ENCODE peak calls at places on chromosomes 11 and 22, in eight cellular contexts. One of them, this sample, is unnamed.

GRCh38 chr11:1836011-1836945 is 1.5 kb downstream of the SYT8 start:
- DNase-seq in HTR-8/SVneo: no peak
- DNase-seq in stimulated activated CD8-positive, alpha-beta memory T cell treated with anti-CD3 and anti-CD28 coated beads, Interleukin-7, amount 100 ng/mL, for 1 hour: no peak
- DNase-seq in activated CD8-positive, alpha-beta memory T cell treated with anti-CD3 and anti-CD28 coated beads, Interleukin-2, amount 50 U/mL, for 4 hours: no peak
- DNase-seq in iris pigment epithelial cell: no peak
- DNase-seq in NCI-H2171 treated with DMSO at 0.1 percent for 48 hours: no peak
- DNase-seq in ureter: no peak
- DNase-seq in small intestine: no peak
- DNase-seq in this sample: no peak

GRCh38 chr22:34696557-34696956 is 369.4 kb upstream of the ISX start:
- DNase-seq in ureter: no peak
- DNase-seq in activated CD8-positive, alpha-beta memory T cell treated with anti-CD3 and anti-CD28 coated beads, Interleukin-2, amount 50 U/mL, for 4 hours: no peak
- DNase-seq in NCI-H2171 treated with DMSO at 0.1 percent for 48 hours: no peak
- DNase-seq in iris pigment epithelial cell: no peak
- DNase-seq in stimulated activated CD8-positive, alpha-beta memory T cell treated with anti-CD3 and anti-CD28 coated beads, Interleukin-7, amount 100 ng/mL, for 1 hour: no peak
- DNase-seq in HTR-8/SVneo: no peak
- DNase-seq in small intestine: no peak
- DNase-seq in this sample: no peak

GRCh38 chr11:1773711-1774550 is 10.2 kb upstream of the CTSD start:
- DNase-seq in NCI-H2171 treated with DMSO at 0.1 percent for 48 hours: no peak
- DNase-seq in activated CD8-positive, alpha-beta memory T cell treated with anti-CD3 and anti-CD28 coated beads, Interleukin-2, amount 50 U/mL, for 4 hours: no peak
- DNase-seq in HTR-8/SVneo: no peak
- DNase-seq in ureter: no peak
- DNase-seq in stimulated activated CD8-positive, alpha-beta memory T cell treated with anti-CD3 and anti-CD28 coated beads, Interleukin-7, amount 100 ng/mL, for 1 hour: no peak
- DNase-seq in small intestine: no peak
- DNase-seq in iris pigment epithelial cell: no peak
- DNase-seq in this sample: no peak

GRCh38 chr11:126523441-126523840 is 168.0 kb downstream of the ST3GAL4 start:
- DNase-seq in stimulated activated CD8-positive, alpha-beta memory T cell treated with anti-CD3 and anti-CD28 coated beads, Interleukin-7, amount 100 ng/mL, for 1 hour: no peak
- DNase-seq in iris pigment epithelial cell: no peak
- DNase-seq in NCI-H2171 treated with DMSO at 0.1 percent for 48 hours: no peak
- DNase-seq in ureter: no peak
- DNase-seq in activated CD8-positive, alpha-beta memory T cell treated with anti-CD3 and anti-CD28 coated beads, Interleukin-2, amount 50 U/mL, for 4 hours: no peak
- DNase-seq in small intestine: no peak
- DNase-seq in HTR-8/SVneo: no peak
- DNase-seq in this sample: no peak

GRCh38 chr22:29811377-29811776 is 26.7 kb downstream of the ASCC2 start:
- DNase-seq in HTR-8/SVneo: no peak
- DNase-seq in stimulated activated CD8-positive, alpha-beta memory T cell treated with anti-CD3 and anti-CD28 coated beads, Interleukin-7, amount 100 ng/mL, for 1 hour: no peak
- DNase-seq in iris pigment epithelial cell: no peak
- DNase-seq in small intestine: peak
- DNase-seq in NCI-H2171 treated with DMSO at 0.1 percent for 48 hours: no peak
- DNase-seq in ureter: no peak
- DNase-seq in activated CD8-positive, alpha-beta memory T cell treated with anti-CD3 and anti-CD28 coated beads, Interleukin-2, amount 50 U/mL, for 4 hours: no peak
- DNase-seq in this sample: no peak

GRCh38 chr11:83681944-83682644 is 395.9 kb upstream of the CCDC90B start:
- DNase-seq in activated CD8-positive, alpha-beta memory T cell treated with anti-CD3 and anti-CD28 coated beads, Interleukin-2, amount 50 U/mL, for 4 hours: no peak
- DNase-seq in ureter: no peak
- DNase-seq in stimulated activated CD8-positive, alpha-beta memory T cell treated with anti-CD3 and anti-CD28 coated beads, Interleukin-7, amount 100 ng/mL, for 1 hour: no peak
- DNase-seq in NCI-H2171 treated with DMSO at 0.1 percent for 48 hours: no peak
- DNase-seq in iris pigment epithelial cell: no peak
- DNase-seq in HTR-8/SVneo: no peak
- DNase-seq in small intestine: no peak
- DNase-seq in this sample: no peak

GRCh38 chr11:115653926-115654325 is 149.7 kb upstream of the CADM1 start:
- DNase-seq in ureter: peak
- DNase-seq in small intestine: peak
- DNase-seq in activated CD8-positive, alpha-beta memory T cell treated with anti-CD3 and anti-CD28 coated beads, Interleukin-2, amount 50 U/mL, for 4 hours: no peak
- DNase-seq in stimulated activated CD8-positive, alpha-beta memory T cell treated with anti-CD3 and anti-CD28 coated beads, Interleukin-7, amount 100 ng/mL, for 1 hour: no peak
- DNase-seq in NCI-H2171 treated with DMSO at 0.1 percent for 48 hours: no peak
- DNase-seq in iris pigment epithelial cell: no peak
- DNase-seq in HTR-8/SVneo: no peak
- DNase-seq in this sample: no peak

GRCh38 chr11:65854161-65854592 is 3.8 kb downstream of the CFL1 start:
- DNase-seq in stimulated activated CD8-positive, alpha-beta memory T cell treated with anti-CD3 and anti-CD28 coated beads, Interleukin-7, amount 100 ng/mL, for 1 hour: no peak
- DNase-seq in iris pigment epithelial cell: no peak
- DNase-seq in activated CD8-positive, alpha-beta memory T cell treated with anti-CD3 and anti-CD28 coated beads, Interleukin-2, amount 50 U/mL, for 4 hours: no peak
- DNase-seq in small intestine: peak
- DNase-seq in NCI-H2171 treated with DMSO at 0.1 percent for 48 hours: no peak
- DNase-seq in HTR-8/SVneo: no peak
- DNase-seq in ureter: no peak
- DNase-seq in this sample: no peak

GRCh38 chr11:2271327-2272240 is 1.2 kb upstream of the ASCL2 start:
- DNase-seq in HTR-8/SVneo: no peak
- DNase-seq in iris pigment epithelial cell: no peak
- DNase-seq in small intestine: no peak
- DNase-seq in stimulated activated CD8-positive, alpha-beta memory T cell treated with anti-CD3 and anti-CD28 coated beads, Interleukin-7, amount 100 ng/mL, for 1 hour: no peak
- DNase-seq in NCI-H2171 treated with DMSO at 0.1 percent for 48 hours: no peak
- DNase-seq in ureter: peak
- DNase-seq in activated CD8-positive, alpha-beta memory T cell treated with anti-CD3 and anti-CD28 coated beads, Interleukin-2, amount 50 U/mL, for 4 hours: no peak
- DNase-seq in this sample: no peak

GRCh38 chr11:34636127-34636526 is 15.2 kb downstream of the EHF start:
- DNase-seq in activated CD8-positive, alpha-beta memory T cell treated with anti-CD3 and anti-CD28 coated beads, Interleukin-2, amount 50 U/mL, for 4 hours: no peak
- DNase-seq in ureter: no peak
- DNase-seq in small intestine: no peak
- DNase-seq in iris pigment epithelial cell: no peak
- DNase-seq in HTR-8/SVneo: no peak
- DNase-seq in NCI-H2171 treated with DMSO at 0.1 percent for 48 hours: no peak
- DNase-seq in stimulated activated CD8-positive, alpha-beta memory T cell treated with anti-CD3 and anti-CD28 coated beads, Interleukin-7, amount 100 ng/mL, for 1 hour: no peak
- DNase-seq in this sample: no peak

GRCh38 chr11:1785749-1786261 is 22.1 kb upstream of the CTSD start:
- DNase-seq in ureter: no peak
- DNase-seq in iris pigment epithelial cell: no peak
- DNase-seq in HTR-8/SVneo: no peak
- DNase-seq in small intestine: no peak
- DNase-seq in activated CD8-positive, alpha-beta memory T cell treated with anti-CD3 and anti-CD28 coated beads, Interleukin-2, amount 50 U/mL, for 4 hours: no peak
- DNase-seq in stimulated activated CD8-positive, alpha-beta memory T cell treated with anti-CD3 and anti-CD28 coated beads, Interleukin-7, amount 100 ng/mL, for 1 hour: no peak
- DNase-seq in NCI-H2171 treated with DMSO at 0.1 percent for 48 hours: no peak
- DNase-seq in this sample: no peak

GRCh38 chr22:31044262-31044861 is 36.8 kb upstream of the SMTN start:
- DNase-seq in ureter: peak
- DNase-seq in stimulated activated CD8-positive, alpha-beta memory T cell treated with anti-CD3 and anti-CD28 coated beads, Interleukin-7, amount 100 ng/mL, for 1 hour: no peak
- DNase-seq in HTR-8/SVneo: no peak
- DNase-seq in small intestine: no peak
- DNase-seq in NCI-H2171 treated with DMSO at 0.1 percent for 48 hours: peak
- DNase-seq in iris pigment epithelial cell: peak
- DNase-seq in activated CD8-positive, alpha-beta memory T cell treated with anti-CD3 and anti-CD28 coated beads, Interleukin-2, amount 50 U/mL, for 4 hours: no peak
- DNase-seq in this sample: no peak

GRCh38 chr22:44365196-44365802 is 52.5 kb upstream of the SHISAL1 start:
- DNase-seq in ureter: no peak
- DNase-seq in small intestine: no peak
- DNase-seq in HTR-8/SVneo: no peak
- DNase-seq in NCI-H2171 treated with DMSO at 0.1 percent for 48 hours: no peak
- DNase-seq in stimulated activated CD8-positive, alpha-beta memory T cell treated with anti-CD3 and anti-CD28 coated beads, Interleukin-7, amount 100 ng/mL, for 1 hour: no peak
- DNase-seq in activated CD8-positive, alpha-beta memory T cell treated with anti-CD3 and anti-CD28 coated beads, Interleukin-2, amount 50 U/mL, for 4 hours: no peak
- DNase-seq in iris pigment epithelial cell: no peak
- DNase-seq in this sample: no peak

GRCh38 chr22:44403930-44404329 is 91.2 kb upstream of the SHISAL1 start:
- DNase-seq in NCI-H2171 treated with DMSO at 0.1 percent for 48 hours: no peak
- DNase-seq in iris pigment epithelial cell: no peak
- DNase-seq in ureter: no peak
- DNase-seq in small intestine: no peak
- DNase-seq in stimulated activated CD8-positive, alpha-beta memory T cell treated with anti-CD3 and anti-CD28 coated beads, Interleukin-7, amount 100 ng/mL, for 1 hour: no peak
- DNase-seq in activated CD8-positive, alpha-beta memory T cell treated with anti-CD3 and anti-CD28 coated beads, Interleukin-2, amount 50 U/mL, for 4 hours: peak
- DNase-seq in HTR-8/SVneo: no peak
- DNase-seq in this sample: no peak

GRCh38 chr11:112100457-112100856 is 13.8 kb downstream of the SDHD start:
- DNase-seq in iris pigment epithelial cell: peak
- DNase-seq in ureter: no peak
- DNase-seq in HTR-8/SVneo: no peak
- DNase-seq in small intestine: no peak
- DNase-seq in activated CD8-positive, alpha-beta memory T cell treated with anti-CD3 and anti-CD28 coated beads, Interleukin-2, amount 50 U/mL, for 4 hours: no peak
- DNase-seq in stimulated activated CD8-positive, alpha-beta memory T cell treated with anti-CD3 and anti-CD28 coated beads, Interleukin-7, amount 100 ng/mL, for 1 hour: no peak
- DNase-seq in NCI-H2171 treated with DMSO at 0.1 percent for 48 hours: no peak
- DNase-seq in this sample: no peak

GRCh38 chr11:118052581-118053206 is 24.2 kb upstream of the TMPRSS4 start:
- DNase-seq in stimulated activated CD8-positive, alpha-beta memory T cell treated with anti-CD3 and anti-CD28 coated beads, Interleukin-7, amount 100 ng/mL, for 1 hour: no peak
- DNase-seq in small intestine: no peak
- DNase-seq in HTR-8/SVneo: no peak
- DNase-seq in iris pigment epithelial cell: no peak
- DNase-seq in NCI-H2171 treated with DMSO at 0.1 percent for 48 hours: no peak
- DNase-seq in ureter: peak
- DNase-seq in activated CD8-positive, alpha-beta memory T cell treated with anti-CD3 and anti-CD28 coated beads, Interleukin-2, amount 50 U/mL, for 4 hours: no peak
- DNase-seq in this sample: no peak

GRCh38 chr11:128517457-128518230 is 69.7 kb downstream of the ETS1 start:
- DNase-seq in activated CD8-positive, alpha-beta memory T cell treated with anti-CD3 and anti-CD28 coated beads, Interleukin-2, amount 50 U/mL, for 4 hours: no peak
- DNase-seq in small intestine: no peak
- DNase-seq in HTR-8/SVneo: no peak
- DNase-seq in iris pigment epithelial cell: peak
- DNase-seq in NCI-H2171 treated with DMSO at 0.1 percent for 48 hours: no peak
- DNase-seq in stimulated activated CD8-positive, alpha-beta memory T cell treated with anti-CD3 and anti-CD28 coated beads, Interleukin-7, amount 100 ng/mL, for 1 hour: no peak
- DNase-seq in ureter: no peak
- DNase-seq in this sample: no peak

GRCh38 chr11:18567081-18567480 is 21.5 kb downstream of the UEVLD start:
- DNase-seq in NCI-H2171 treated with DMSO at 0.1 percent for 48 hours: no peak
- DNase-seq in small intestine: no peak
- DNase-seq in ureter: no peak
- DNase-seq in HTR-8/SVneo: no peak
- DNase-seq in iris pigment epithelial cell: no peak
- DNase-seq in activated CD8-positive, alpha-beta memory T cell treated with anti-CD3 and anti-CD28 coated beads, Interleukin-2, amount 50 U/mL, for 4 hours: no peak
- DNase-seq in stimulated activated CD8-positive, alpha-beta memory T cell treated with anti-CD3 and anti-CD28 coated beads, Interleukin-7, amount 100 ng/mL, for 1 hour: no peak
- DNase-seq in this sample: no peak

GRCh38 chr11:133945087-133945974 is 11.4 kb downstream of the IGSF9B start:
- DNase-seq in small intestine: no peak
- DNase-seq in activated CD8-positive, alpha-beta memory T cell treated with anti-CD3 and anti-CD28 coated beads, Interleukin-2, amount 50 U/mL, for 4 hours: peak
- DNase-seq in ureter: no peak
- DNase-seq in NCI-H2171 treated with DMSO at 0.1 percent for 48 hours: no peak
- DNase-seq in HTR-8/SVneo: no peak
- DNase-seq in stimulated activated CD8-positive, alpha-beta memory T cell treated with anti-CD3 and anti-CD28 coated beads, Interleukin-7, amount 100 ng/mL, for 1 hour: peak
- DNase-seq in iris pigment epithelial cell: no peak
- DNase-seq in this sample: no peak

GRCh38 chr11:75642402-75643113 is 26.3 kb downstream of the MAP6 start:
- DNase-seq in small intestine: no peak
- DNase-seq in iris pigment epithelial cell: no peak
- DNase-seq in stimulated activated CD8-positive, alpha-beta memory T cell treated with anti-CD3 and anti-CD28 coated beads, Interleukin-7, amount 100 ng/mL, for 1 hour: no peak
- DNase-seq in ureter: no peak
- DNase-seq in HTR-8/SVneo: no peak
- DNase-seq in activated CD8-positive, alpha-beta memory T cell treated with anti-CD3 and anti-CD28 coated beads, Interleukin-2, amount 50 U/mL, for 4 hours: no peak
- DNase-seq in NCI-H2171 treated with DMSO at 0.1 percent for 48 hours: no peak
- DNase-seq in this sample: no peak

GRCh38 chr11:84675631-84676030 is 951.5 kb downstream of the DLG2 start:
- DNase-seq in iris pigment epithelial cell: no peak
- DNase-seq in stimulated activated CD8-positive, alpha-beta memory T cell treated with anti-CD3 and anti-CD28 coated beads, Interleukin-7, amount 100 ng/mL, for 1 hour: no peak
- DNase-seq in activated CD8-positive, alpha-beta memory T cell treated with anti-CD3 and anti-CD28 coated beads, Interleukin-2, amount 50 U/mL, for 4 hours: no peak
- DNase-seq in ureter: no peak
- DNase-seq in small intestine: no peak
- DNase-seq in HTR-8/SVneo: no peak
- DNase-seq in NCI-H2171 treated with DMSO at 0.1 percent for 48 hours: no peak
- DNase-seq in this sample: no peak

GRCh38 chr11:117725048-117725734 is 71.8 kb downstream of the DSCAML1 start:
- DNase-seq in HTR-8/SVneo: no peak
- DNase-seq in ureter: no peak
- DNase-seq in NCI-H2171 treated with DMSO at 0.1 percent for 48 hours: no peak
- DNase-seq in small intestine: no peak
- DNase-seq in activated CD8-positive, alpha-beta memory T cell treated with anti-CD3 and anti-CD28 coated beads, Interleukin-2, amount 50 U/mL, for 4 hours: no peak
- DNase-seq in stimulated activated CD8-positive, alpha-beta memory T cell treated with anti-CD3 and anti-CD28 coated beads, Interleukin-7, amount 100 ng/mL, for 1 hour: no peak
- DNase-seq in iris pigment epithelial cell: no peak
- DNase-seq in this sample: no peak

GRCh38 chr22:36435516-36436415 is 45.7 kb downstream of the TXN2 start:
- DNase-seq in iris pigment epithelial cell: no peak
- DNase-seq in small intestine: peak
- DNase-seq in HTR-8/SVneo: no peak
- DNase-seq in ureter: no peak
- DNase-seq in stimulated activated CD8-positive, alpha-beta memory T cell treated with anti-CD3 and anti-CD28 coated beads, Interleukin-7, amount 100 ng/mL, for 1 hour: peak
- DNase-seq in activated CD8-positive, alpha-beta memory T cell treated with anti-CD3 and anti-CD28 coated beads, Interleukin-2, amount 50 U/mL, for 4 hours: peak
- DNase-seq in NCI-H2171 treated with DMSO at 0.1 percent for 48 hours: peak
- DNase-seq in this sample: no peak

GRCh38 chr11:64643258-64643881 is 52.4 kb downstream of the SLC22A12 start:
- DNase-seq in NCI-H2171 treated with DMSO at 0.1 percent for 48 hours: peak
- DNase-seq in ureter: no peak
- DNase-seq in iris pigment epithelial cell: no peak
- DNase-seq in small intestine: no peak
- DNase-seq in stimulated activated CD8-positive, alpha-beta memory T cell treated with anti-CD3 and anti-CD28 coated beads, Interleukin-7, amount 100 ng/mL, for 1 hour: no peak
- DNase-seq in HTR-8/SVneo: no peak
- DNase-seq in activated CD8-positive, alpha-beta memory T cell treated with anti-CD3 and anti-CD28 coated beads, Interleukin-2, amount 50 U/mL, for 4 hours: no peak
- DNase-seq in this sample: peak

GRCh38 chr11:109123811-109124787 is 297.9 kb upstream of the C11orf87 start:
- DNase-seq in small intestine: no peak
- DNase-seq in NCI-H2171 treated with DMSO at 0.1 percent for 48 hours: peak
- DNase-seq in activated CD8-positive, alpha-beta memory T cell treated with anti-CD3 and anti-CD28 coated beads, Interleukin-2, amount 50 U/mL, for 4 hours: no peak
- DNase-seq in iris pigment epithelial cell: peak
- DNase-seq in stimulated activated CD8-positive, alpha-beta memory T cell treated with anti-CD3 and anti-CD28 coated beads, Interleukin-7, amount 100 ng/mL, for 1 hour: no peak
- DNase-seq in ureter: no peak
- DNase-seq in HTR-8/SVneo: no peak
- DNase-seq in this sample: no peak

GRCh38 chr11:62245271-62245753 is 3.3 kb downstream of the SCGB1D2 start:
- DNase-seq in HTR-8/SVneo: no peak
- DNase-seq in activated CD8-positive, alpha-beta memory T cell treated with anti-CD3 and anti-CD28 coated beads, Interleukin-2, amount 50 U/mL, for 4 hours: no peak
- DNase-seq in stimulated activated CD8-positive, alpha-beta memory T cell treated with anti-CD3 and anti-CD28 coated beads, Interleukin-7, amount 100 ng/mL, for 1 hour: no peak
- DNase-seq in small intestine: peak
- DNase-seq in iris pigment epithelial cell: peak
- DNase-seq in NCI-H2171 treated with DMSO at 0.1 percent for 48 hours: no peak
- DNase-seq in ureter: no peak
- DNase-seq in this sample: peak

GRCh38 chr11:23991140-23991539 is 505.7 kb upstream of the LUZP2 start:
- DNase-seq in iris pigment epithelial cell: peak
- DNase-seq in ureter: no peak
- DNase-seq in HTR-8/SVneo: no peak
- DNase-seq in NCI-H2171 treated with DMSO at 0.1 percent for 48 hours: no peak
- DNase-seq in small intestine: no peak
- DNase-seq in activated CD8-positive, alpha-beta memory T cell treated with anti-CD3 and anti-CD28 coated beads, Interleukin-2, amount 50 U/mL, for 4 hours: no peak
- DNase-seq in stimulated activated CD8-positive, alpha-beta memory T cell treated with anti-CD3 and anti-CD28 coated beads, Interleukin-7, amount 100 ng/mL, for 1 hour: no peak
- DNase-seq in this sample: no peak

GRCh38 chr22:49517211-49517610 is 310.5 kb downstream of the BRD1 start:
- DNase-seq in ureter: no peak
- DNase-seq in stimulated activated CD8-positive, alpha-beta memory T cell treated with anti-CD3 and anti-CD28 coated beads, Interleukin-7, amount 100 ng/mL, for 1 hour: no peak
- DNase-seq in iris pigment epithelial cell: no peak
- DNase-seq in small intestine: no peak
- DNase-seq in HTR-8/SVneo: no peak
- DNase-seq in NCI-H2171 treated with DMSO at 0.1 percent for 48 hours: no peak
- DNase-seq in activated CD8-positive, alpha-beta memory T cell treated with anti-CD3 and anti-CD28 coated beads, Interleukin-2, amount 50 U/mL, for 4 hours: no peak
- DNase-seq in this sample: no peak

GRCh38 chr22:22927888-22928665 is 40.5 kb downstream of the IGLL5 start:
- DNase-seq in HTR-8/SVneo: no peak
- DNase-seq in stimulated activated CD8-positive, alpha-beta memory T cell treated with anti-CD3 and anti-CD28 coated beads, Interleukin-7, amount 100 ng/mL, for 1 hour: no peak
- DNase-seq in activated CD8-positive, alpha-beta memory T cell treated with anti-CD3 and anti-CD28 coated beads, Interleukin-2, amount 50 U/mL, for 4 hours: no peak
- DNase-seq in ureter: no peak
- DNase-seq in NCI-H2171 treated with DMSO at 0.1 percent for 48 hours: no peak
- DNase-seq in iris pigment epithelial cell: no peak
- DNase-seq in small intestine: no peak
- DNase-seq in this sample: no peak

GRCh38 chr11:18802381-18803257 is 11.0 kb upstream of the PTPN5 start:
- DNase-seq in stimulated activated CD8-positive, alpha-beta memory T cell treated with anti-CD3 and anti-CD28 coated beads, Interleukin-7, amount 100 ng/mL, for 1 hour: no peak
- DNase-seq in iris pigment epithelial cell: peak
- DNase-seq in NCI-H2171 treated with DMSO at 0.1 percent for 48 hours: peak
- DNase-seq in ureter: no peak
- DNase-seq in activated CD8-positive, alpha-beta memory T cell treated with anti-CD3 and anti-CD28 coated beads, Interleukin-2, amount 50 U/mL, for 4 hours: peak
- DNase-seq in HTR-8/SVneo: peak
- DNase-seq in small intestine: peak
- DNase-seq in this sample: no peak

GRCh38 chr22:30195245-30196140 is 51.1 kb downstream of the LIF start:
- DNase-seq in activated CD8-positive, alpha-beta memory T cell treated with anti-CD3 and anti-CD28 coated beads, Interleukin-2, amount 50 U/mL, for 4 hours: no peak
- DNase-seq in stimulated activated CD8-positive, alpha-beta memory T cell treated with anti-CD3 and anti-CD28 coated beads, Interleukin-7, amount 100 ng/mL, for 1 hour: no peak
- DNase-seq in iris pigment epithelial cell: peak
- DNase-seq in small intestine: no peak
- DNase-seq in HTR-8/SVneo: no peak
- DNase-seq in ureter: no peak
- DNase-seq in NCI-H2171 treated with DMSO at 0.1 percent for 48 hours: no peak
- DNase-seq in this sample: no peak

GRCh38 chr22:19321757-19322156 is 30.2 kb upstream of the CLTCL1 start:
- DNase-seq in NCI-H2171 treated with DMSO at 0.1 percent for 48 hours: no peak
- DNase-seq in activated CD8-positive, alpha-beta memory T cell treated with anti-CD3 and anti-CD28 coated beads, Interleukin-2, amount 50 U/mL, for 4 hours: no peak
- DNase-seq in small intestine: no peak
- DNase-seq in stimulated activated CD8-positive, alpha-beta memory T cell treated with anti-CD3 and anti-CD28 coated beads, Interleukin-7, amount 100 ng/mL, for 1 hour: no peak
- DNase-seq in ureter: no peak
- DNase-seq in HTR-8/SVneo: no peak
- DNase-seq in iris pigment epithelial cell: no peak
- DNase-seq in this sample: no peak

GRCh38 chr22:45612451-45612901 is 59.2 kb upstream of the ATXN10 start:
- DNase-seq in ureter: peak
- DNase-seq in iris pigment epithelial cell: peak
- DNase-seq in activated CD8-positive, alpha-beta memory T cell treated with anti-CD3 and anti-CD28 coated beads, Interleukin-2, amount 50 U/mL, for 4 hours: peak
- DNase-seq in HTR-8/SVneo: peak
- DNase-seq in NCI-H2171 treated with DMSO at 0.1 percent for 48 hours: peak
- DNase-seq in small intestine: no peak
- DNase-seq in stimulated activated CD8-positive, alpha-beta memory T cell treated with anti-CD3 and anti-CD28 coated beads, Interleukin-7, amount 100 ng/mL, for 1 hour: no peak
- DNase-seq in this sample: no peak

GRCh38 chr22:24060375-24060788 is 49.3 kb downstream of the CABIN1 start:
- DNase-seq in iris pigment epithelial cell: peak
- DNase-seq in activated CD8-positive, alpha-beta memory T cell treated with anti-CD3 and anti-CD28 coated beads, Interleukin-2, amount 50 U/mL, for 4 hours: no peak
- DNase-seq in NCI-H2171 treated with DMSO at 0.1 percent for 48 hours: no peak
- DNase-seq in stimulated activated CD8-positive, alpha-beta memory T cell treated with anti-CD3 and anti-CD28 coated beads, Interleukin-7, amount 100 ng/mL, for 1 hour: no peak
- DNase-seq in HTR-8/SVneo: no peak
- DNase-seq in ureter: peak
- DNase-seq in small intestine: no peak
- DNase-seq in this sample: no peak